ENCODE peak calls at places on chromosomes 3 and 15, in ten cellular contexts. One of them, this sample, is unnamed.
A peak's percentile ranks its signal among the peaks of the same experiment; 100 is the strongest.

GRCh38 chr3:126773167-126773566 is 69.1 kb downstream of the CHCHD6 start:
- DNase-seq in SJCRH30: no peak
- DNase-seq in CD8-positive, alpha-beta memory T cell: no peak
- DNase-seq in CD4-positive, CD25-positive, alpha-beta regulatory T cell: no peak
- DNase-seq in neural progenitor cell: no peak
- DNase-seq in cardiac muscle cell: no peak
- DNase-seq in GM23248: no peak
- DNase-seq in transverse colon: no peak
- DNase-seq in pancreas: no peak
- DNase-seq in psoas muscle: no peak
- DNase-seq in this sample: no peak

GRCh38 chr3:139522421-139522820 is 17.1 kb downstream of the RBP1 start:
- DNase-seq in SJCRH30: no peak
- DNase-seq in CD8-positive, alpha-beta memory T cell: no peak
- DNase-seq in CD4-positive, CD25-positive, alpha-beta regulatory T cell: no peak
- DNase-seq in neural progenitor cell: no peak
- DNase-seq in cardiac muscle cell: no peak
- DNase-seq in GM23248: no peak
- DNase-seq in transverse colon: no peak
- DNase-seq in pancreas: no peak
- DNase-seq in psoas muscle: no peak
- DNase-seq in this sample: no peak

GRCh38 chr15:48811325-48811938 is 563 bp upstream of the CEP152 start:
- DNase-seq in SJCRH30: no peak
- DNase-seq in CD8-positive, alpha-beta memory T cell: no peak
- DNase-seq in CD4-positive, CD25-positive, alpha-beta regulatory T cell: no peak
- DNase-seq in neural progenitor cell: peak; percentile 31
- DNase-seq in cardiac muscle cell: peak; percentile 4
- DNase-seq in GM23248: no peak
- DNase-seq in transverse colon: no peak
- DNase-seq in pancreas: no peak
- DNase-seq in psoas muscle: no peak
- DNase-seq in this sample: no peak

GRCh38 chr15:29805043-29805707 is 17.1 kb downstream of the TJP1 start:
- DNase-seq in SJCRH30: no peak
- DNase-seq in CD8-positive, alpha-beta memory T cell: no peak
- DNase-seq in CD4-positive, CD25-positive, alpha-beta regulatory T cell: no peak
- DNase-seq in neural progenitor cell: no peak
- DNase-seq in cardiac muscle cell: peak; percentile 91
- DNase-seq in GM23248: peak; percentile 84
- DNase-seq in transverse colon: no peak
- DNase-seq in pancreas: peak; percentile 50
- DNase-seq in psoas muscle: no peak
- DNase-seq in this sample: no peak

GRCh38 chr3:153099131-153099530 is 62.9 kb upstream of the RAP2B start:
- DNase-seq in SJCRH30: no peak
- DNase-seq in CD8-positive, alpha-beta memory T cell: no peak
- DNase-seq in CD4-positive, CD25-positive, alpha-beta regulatory T cell: no peak
- DNase-seq in neural progenitor cell: no peak
- DNase-seq in cardiac muscle cell: no peak
- DNase-seq in GM23248: no peak
- DNase-seq in transverse colon: peak; percentile 15
- DNase-seq in pancreas: no peak
- DNase-seq in psoas muscle: no peak
- DNase-seq in this sample: no peak

GRCh38 chr3:71008350-71008923 is 575.1 kb downstream of the FOXP1 start:
- DNase-seq in SJCRH30: peak; percentile 29
- DNase-seq in CD8-positive, alpha-beta memory T cell: no peak
- DNase-seq in CD4-positive, CD25-positive, alpha-beta regulatory T cell: no peak
- DNase-seq in neural progenitor cell: no peak
- DNase-seq in cardiac muscle cell: no peak
- DNase-seq in GM23248: no peak
- DNase-seq in transverse colon: no peak
- DNase-seq in pancreas: no peak
- DNase-seq in psoas muscle: no peak
- DNase-seq in this sample: no peak

GRCh38 chr3:144189044-144189443 is 217.4 kb downstream of the DIPK2A start:
- DNase-seq in SJCRH30: no peak
- DNase-seq in CD8-positive, alpha-beta memory T cell: no peak
- DNase-seq in CD4-positive, CD25-positive, alpha-beta regulatory T cell: no peak
- DNase-seq in neural progenitor cell: peak; percentile 6
- DNase-seq in cardiac muscle cell: no peak
- DNase-seq in GM23248: peak; percentile 35
- DNase-seq in transverse colon: no peak
- DNase-seq in pancreas: no peak
- DNase-seq in psoas muscle: no peak
- DNase-seq in this sample: no peak

GRCh38 chr15:25871403-25871802 is 8.3 kb upstream of the ATP10A start:
- DNase-seq in SJCRH30: no peak
- DNase-seq in CD8-positive, alpha-beta memory T cell: no peak
- DNase-seq in CD4-positive, CD25-positive, alpha-beta regulatory T cell: no peak
- DNase-seq in neural progenitor cell: no peak
- DNase-seq in cardiac muscle cell: no peak
- DNase-seq in GM23248: no peak
- DNase-seq in transverse colon: no peak
- DNase-seq in pancreas: no peak
- DNase-seq in psoas muscle: no peak
- DNase-seq in this sample: no peak

GRCh38 chr3:50189274-50189673 is 2.1 kb upstream of the GNAT1 start:
- DNase-seq in SJCRH30: peak; percentile 73
- DNase-seq in CD8-positive, alpha-beta memory T cell: no peak
- DNase-seq in CD4-positive, CD25-positive, alpha-beta regulatory T cell: peak; percentile 54
- DNase-seq in neural progenitor cell: peak; percentile 89
- DNase-seq in cardiac muscle cell: peak; percentile 89
- DNase-seq in GM23248: peak; percentile 94
- DNase-seq in transverse colon: peak; percentile 75
- DNase-seq in pancreas: peak; percentile 72
- DNase-seq in psoas muscle: peak; percentile 70
- DNase-seq in this sample: no peak

GRCh38 chr15:99095626-99096025 is 9.3 kb upstream of the SYNM start:
- DNase-seq in SJCRH30: no peak
- DNase-seq in CD8-positive, alpha-beta memory T cell: no peak
- DNase-seq in CD4-positive, CD25-positive, alpha-beta regulatory T cell: no peak
- DNase-seq in neural progenitor cell: peak; percentile 70
- DNase-seq in cardiac muscle cell: no peak
- DNase-seq in GM23248: no peak
- DNase-seq in transverse colon: no peak
- DNase-seq in pancreas: no peak
- DNase-seq in psoas muscle: no peak
- DNase-seq in this sample: no peak

GRCh38 chr3:160278210-160278609 is 53.0 kb downstream of the C3orf80 start:
- DNase-seq in SJCRH30: no peak
- DNase-seq in CD8-positive, alpha-beta memory T cell: no peak
- DNase-seq in CD4-positive, CD25-positive, alpha-beta regulatory T cell: no peak
- DNase-seq in neural progenitor cell: no peak
- DNase-seq in cardiac muscle cell: no peak
- DNase-seq in GM23248: no peak
- DNase-seq in transverse colon: no peak
- DNase-seq in pancreas: no peak
- DNase-seq in psoas muscle: no peak
- DNase-seq in this sample: no peak

GRCh38 chr3:80190051-80190450 is 422.3 kb upstream of the ROBO1 start:
- DNase-seq in SJCRH30: peak; percentile 27
- DNase-seq in CD8-positive, alpha-beta memory T cell: no peak
- DNase-seq in CD4-positive, CD25-positive, alpha-beta regulatory T cell: no peak
- DNase-seq in neural progenitor cell: no peak
- DNase-seq in cardiac muscle cell: peak; percentile 91
- DNase-seq in GM23248: peak; percentile 29
- DNase-seq in transverse colon: no peak
- DNase-seq in pancreas: no peak
- DNase-seq in psoas muscle: no peak
- DNase-seq in this sample: no peak

GRCh38 chr15:37095993-37096877 is 4.1 kb downstream of the MEIS2 start:
- DNase-seq in SJCRH30: no peak
- DNase-seq in CD8-positive, alpha-beta memory T cell: no peak
- DNase-seq in CD4-positive, CD25-positive, alpha-beta regulatory T cell: no peak
- DNase-seq in neural progenitor cell: peak; percentile 47
- DNase-seq in cardiac muscle cell: peak; percentile 68
- DNase-seq in GM23248: peak; percentile 47
- DNase-seq in transverse colon: no peak
- DNase-seq in pancreas: no peak
- DNase-seq in psoas muscle: no peak
- DNase-seq in this sample: no peak

GRCh38 chr15:37096878-37097568 is 3.3 kb downstream of the MEIS2 start:
- DNase-seq in SJCRH30: no peak
- DNase-seq in CD8-positive, alpha-beta memory T cell: no peak
- DNase-seq in CD4-positive, CD25-positive, alpha-beta regulatory T cell: no peak
- DNase-seq in neural progenitor cell: peak; percentile 74
- DNase-seq in cardiac muscle cell: peak; percentile 47
- DNase-seq in GM23248: peak; percentile 63
- DNase-seq in transverse colon: no peak
- DNase-seq in pancreas: no peak
- DNase-seq in psoas muscle: no peak
- DNase-seq in this sample: no peak

GRCh38 chr15:37099321-37100108 is 834 bp downstream of the MEIS2 start:
- DNase-seq in SJCRH30: no peak
- DNase-seq in CD8-positive, alpha-beta memory T cell: no peak
- DNase-seq in CD4-positive, CD25-positive, alpha-beta regulatory T cell: peak; percentile 15
- DNase-seq in neural progenitor cell: peak; percentile 40
- DNase-seq in cardiac muscle cell: no peak
- DNase-seq in GM23248: peak; percentile 60
- DNase-seq in transverse colon: no peak
- DNase-seq in pancreas: peak; percentile 52
- DNase-seq in psoas muscle: peak; percentile 56
- DNase-seq in this sample: no peak

GRCh38 chr15:37100109-37100873 is at the start of gene MEIS2:
- DNase-seq in SJCRH30: peak; percentile 92
- DNase-seq in CD8-positive, alpha-beta memory T cell: no peak
- DNase-seq in CD4-positive, CD25-positive, alpha-beta regulatory T cell: peak; percentile 50
- DNase-seq in neural progenitor cell: peak; percentile 94
- DNase-seq in cardiac muscle cell: peak; percentile 98
- DNase-seq in GM23248: peak; percentile 95
- DNase-seq in transverse colon: peak; percentile 81
- DNase-seq in pancreas: peak; percentile 89
- DNase-seq in psoas muscle: peak; percentile 92
- DNase-seq in this sample: no peak

GRCh38 chr15:37098468-37099320 is 1.7 kb downstream of the MEIS2 start:
- DNase-seq in SJCRH30: peak; percentile 43
- DNase-seq in CD8-positive, alpha-beta memory T cell: no peak
- DNase-seq in CD4-positive, CD25-positive, alpha-beta regulatory T cell: peak; percentile 14
- DNase-seq in neural progenitor cell: peak; percentile 77
- DNase-seq in cardiac muscle cell: no peak
- DNase-seq in GM23248: peak; percentile 81
- DNase-seq in transverse colon: no peak
- DNase-seq in pancreas: peak; percentile 37
- DNase-seq in psoas muscle: peak; percentile 54
- DNase-seq in this sample: no peak
- H3K27ac ChIP-seq in SJCRH30: peak overlapping the region; percentile 89
- H3K27ac ChIP-seq in CD8-positive, alpha-beta memory T cell: peak overlapping the region; percentile 73
- H3K27ac ChIP-seq in CD4-positive, CD25-positive, alpha-beta regulatory T cell: no peak overlapping the region
- H3K27ac ChIP-seq in neural progenitor cell: no peak overlapping the region
- H3K27ac ChIP-seq in cardiac muscle cell: peak overlapping the region; percentile 97
- H3K27ac ChIP-seq in GM23248: peak overlapping the region; percentile 92
- H3K27ac ChIP-seq in transverse colon: peak overlapping the region; percentile 82
- H3K27ac ChIP-seq in pancreas: peak overlapping the region; percentile 42
- H3K27ac ChIP-seq in psoas muscle: peak overlapping the region; percentile 58
- H3K27ac ChIP-seq in this sample: peak overlapping the region; percentile 82

GRCh38 chr3:19888428-19889152 is 45.4 kb downstream of the EFHB start:
- DNase-seq in SJCRH30: no peak
- DNase-seq in CD8-positive, alpha-beta memory T cell: no peak
- DNase-seq in CD4-positive, CD25-positive, alpha-beta regulatory T cell: no peak
- DNase-seq in neural progenitor cell: no peak
- DNase-seq in cardiac muscle cell: peak; percentile 6
- DNase-seq in GM23248: peak; percentile 23
- DNase-seq in transverse colon: no peak
- DNase-seq in pancreas: no peak
- DNase-seq in psoas muscle: no peak
- DNase-seq in this sample: no peak
- H3K27ac ChIP-seq in SJCRH30: peak overlapping the region; percentile 27
- H3K27ac ChIP-seq in CD8-positive, alpha-beta memory T cell: peak overlapping the region; percentile 55
- H3K27ac ChIP-seq in CD4-positive, CD25-positive, alpha-beta regulatory T cell: no peak overlapping the region
- H3K27ac ChIP-seq in neural progenitor cell: no peak overlapping the region
- H3K27ac ChIP-seq in cardiac muscle cell: no peak overlapping the region
- H3K27ac ChIP-seq in GM23248: peak overlapping the region; percentile 64
- H3K27ac ChIP-seq in transverse colon: peak overlapping the region; percentile 78
- H3K27ac ChIP-seq in pancreas: no peak overlapping the region
- H3K27ac ChIP-seq in psoas muscle: peak overlapping the region; percentile 36
- H3K27ac ChIP-seq in this sample: peak overlapping the region; percentile 45

GRCh38 chr3:184513276-184514150 is 48.1 kb upstream of the EPHB3 start:
- DNase-seq in SJCRH30: peak; percentile 76
- DNase-seq in CD8-positive, alpha-beta memory T cell: peak; percentile 67
- DNase-seq in CD4-positive, CD25-positive, alpha-beta regulatory T cell: peak; percentile 77
- DNase-seq in neural progenitor cell: peak; percentile 96
- DNase-seq in cardiac muscle cell: peak; percentile 83
- DNase-seq in GM23248: peak; percentile 87
- DNase-seq in transverse colon: peak; percentile 87
- DNase-seq in pancreas: peak; percentile 80
- DNase-seq in psoas muscle: peak; percentile 82
- DNase-seq in this sample: no peak
- H3K27ac ChIP-seq in SJCRH30: no peak overlapping the region
- H3K27ac ChIP-seq in CD8-positive, alpha-beta memory T cell: no peak overlapping the region
- H3K27ac ChIP-seq in CD4-positive, CD25-positive, alpha-beta regulatory T cell: no peak overlapping the region
- H3K27ac ChIP-seq in neural progenitor cell: no peak overlapping the region
- H3K27ac ChIP-seq in cardiac muscle cell: no peak overlapping the region
- H3K27ac ChIP-seq in GM23248: no peak overlapping the region
- H3K27ac ChIP-seq in transverse colon: no peak overlapping the region
- H3K27ac ChIP-seq in pancreas: no peak overlapping the region
- H3K27ac ChIP-seq in psoas muscle: no peak overlapping the region
- H3K27ac ChIP-seq in this sample: no peak overlapping the region

GRCh38 chr15:80179025-80179759 is 26.4 kb downstream of the FAH start:
- DNase-seq in SJCRH30: no peak
- DNase-seq in CD8-positive, alpha-beta memory T cell: no peak
- DNase-seq in CD4-positive, CD25-positive, alpha-beta regulatory T cell: no peak
- DNase-seq in neural progenitor cell: no peak
- DNase-seq in cardiac muscle cell: peak; percentile 73
- DNase-seq in GM23248: peak; percentile 93
- DNase-seq in transverse colon: no peak
- DNase-seq in pancreas: no peak
- DNase-seq in psoas muscle: no peak
- DNase-seq in this sample: no peak
- H3K27ac ChIP-seq in SJCRH30: no peak overlapping the region
- H3K27ac ChIP-seq in CD8-positive, alpha-beta memory T cell: no peak overlapping the region
- H3K27ac ChIP-seq in CD4-positive, CD25-positive, alpha-beta regulatory T cell: no peak overlapping the region
- H3K27ac ChIP-seq in neural progenitor cell: no peak overlapping the region
- H3K27ac ChIP-seq in cardiac muscle cell: no peak overlapping the region
- H3K27ac ChIP-seq in GM23248: peak overlapping the region; percentile 62
- H3K27ac ChIP-seq in transverse colon: no peak overlapping the region
- H3K27ac ChIP-seq in pancreas: no peak overlapping the region
- H3K27ac ChIP-seq in psoas muscle: peak overlapping the region; percentile 60
- H3K27ac ChIP-seq in this sample: peak overlapping the region; percentile 28

DNA sequence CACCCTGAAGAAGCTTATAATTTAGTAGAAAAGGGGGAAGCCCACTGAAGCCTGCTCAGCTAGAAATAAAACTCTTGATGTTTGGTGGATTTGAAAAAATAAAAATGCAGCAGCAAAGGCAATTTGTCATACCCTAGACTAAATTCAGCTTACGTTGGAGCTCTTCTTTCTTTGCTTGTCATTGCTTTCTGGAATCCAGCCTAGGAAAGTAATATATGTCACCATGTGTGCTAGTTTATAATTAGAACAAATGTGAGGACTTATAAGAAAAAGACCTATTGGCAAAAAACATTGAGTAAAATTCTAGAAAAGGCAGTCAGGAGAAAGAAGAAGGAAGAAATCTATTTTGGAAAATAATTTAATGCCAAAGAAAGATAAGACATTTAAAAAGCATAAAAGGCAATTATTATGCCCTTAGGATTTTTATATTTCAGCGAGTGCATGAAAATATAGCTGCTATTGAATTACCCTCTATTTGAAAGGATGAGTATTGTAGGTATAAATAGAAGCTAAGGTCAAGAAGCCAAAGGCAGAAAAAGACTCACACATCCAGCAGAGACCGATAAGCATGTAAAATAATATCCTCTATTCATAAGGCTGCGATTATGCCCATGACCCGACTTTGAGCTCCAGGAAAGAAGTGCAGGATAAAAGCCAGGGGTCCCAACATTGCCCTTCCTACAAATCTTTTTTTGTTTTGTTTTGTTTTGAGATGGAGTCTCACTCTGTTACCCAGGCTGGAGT is 10.6 kb upstream of the BTBD1 start:
- DNase-seq in SJCRH30: no peak
- DNase-seq in CD8-positive, alpha-beta memory T cell: no peak
- DNase-seq in CD4-positive, CD25-positive, alpha-beta regulatory T cell: no peak
- DNase-seq in neural progenitor cell: no peak
- DNase-seq in cardiac muscle cell: no peak
- DNase-seq in GM23248: no peak
- DNase-seq in transverse colon: no peak
- DNase-seq in pancreas: no peak
- DNase-seq in psoas muscle: no peak
- DNase-seq in this sample: no peak
- H3K27ac ChIP-seq in SJCRH30: no peak overlapping the region
- H3K27ac ChIP-seq in CD8-positive, alpha-beta memory T cell: no peak overlapping the region
- H3K27ac ChIP-seq in CD4-positive, CD25-positive, alpha-beta regulatory T cell: no peak overlapping the region
- H3K27ac ChIP-seq in neural progenitor cell: no peak overlapping the region
- H3K27ac ChIP-seq in cardiac muscle cell: no peak overlapping the region
- H3K27ac ChIP-seq in GM23248: no peak overlapping the region
- H3K27ac ChIP-seq in transverse colon: no peak overlapping the region
- H3K27ac ChIP-seq in pancreas: no peak overlapping the region
- H3K27ac ChIP-seq in psoas muscle: peak overlapping the region; percentile 85
- H3K27ac ChIP-seq in this sample: no peak overlapping the region